ENCODE peak calls at places on chromosomes 1 and 21, in seven cellular contexts. L is thyroid gland; Z is upper lobe of left lung; I is OCI-LY7; Q is dorsolateral prefrontal cortex; U is CD8-positive, alpha-beta T cell; A is heart right ventricle. G is an unnamed sample.

GRCh38 chr1:241815957-241816356 is 32.0 kb upstream of the EXO1 start:
- DNase-seq in L (no peak), Q (no peak), Z (no peak), A (no peak), U (no peak), I (no peak), G (no peak)

GRCh38 chr21:43864313-43864805 is 664 bp upstream of the AGPAT3 start:
- DNase-seq in I (no peak), U (no peak), Q (no peak), Z (peak), L (peak), A (peak), G (peak)

GRCh38 chr1:42933610-42934009 is 25.1 kb downstream of the SLC2A1 start:
- DNase-seq in A (no peak), L (no peak), Z (no peak), Q (no peak), U (no peak), I (no peak), G (no peak)

GRCh38 chr1:211632808-211633522 is 42.5 kb downstream of the NEK2 start:
- DNase-seq in A (peak), L (peak), U (no peak), Z (no peak), Q (no peak), I (no peak), G (no peak)

GRCh38 chr1:39130297-39130696 is 74.2 kb upstream of the MACF1 start:
- DNase-seq in I (no peak), Q (no peak), Z (no peak), U (no peak), A (no peak), L (no peak), G (no peak)

GRCh38 chr1:26700711-26701110 is 4.9 kb downstream of the ARID1A start:
- DNase-seq in I (peak), A (no peak), Q (no peak), L (no peak), U (no peak), Z (no peak), G (no peak)

GRCh38 chr1:117612517-117613248 is 6.8 kb downstream of the TENT5C start:
- DNase-seq in A (no peak), U (no peak), Q (no peak), L (no peak), Z (no peak), I (no peak), G (peak)

GRCh38 chr1:9228589-9228988 is 6.0 kb upstream of the H6PD start:
- DNase-seq in U (no peak), L (no peak), I (no peak), A (no peak), Z (no peak), Q (no peak), G (no peak)

GRCh38 chr1:235883261-235883927 is 16.7 kb upstream of the LYST start:
- DNase-seq in A (peak), U (no peak), I (no peak), Q (peak), L (peak), Z (no peak), G (peak)
- H3K27ac ChIP-seq in A (peak), U (no peak), I (no peak), Q (peak), L (peak), Z (peak), G (peak)

DNA sequence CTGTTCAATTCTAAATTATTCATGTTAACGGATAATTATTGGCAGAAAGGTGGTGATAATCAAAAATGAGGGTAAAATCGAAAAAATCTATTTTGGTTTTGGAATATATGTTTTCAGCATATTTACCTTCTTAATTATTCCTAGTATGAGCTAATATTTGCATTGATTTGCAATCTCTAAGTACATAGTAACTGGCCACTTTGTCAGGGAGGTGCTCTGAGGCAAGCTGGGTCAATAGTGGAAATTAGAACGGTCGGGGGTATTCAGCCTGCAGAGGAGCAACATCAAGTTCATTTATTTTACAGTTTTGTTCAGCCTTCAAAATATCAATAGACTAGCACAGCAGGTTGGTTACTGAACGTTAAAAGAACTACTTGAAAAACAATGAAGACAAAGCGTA is 1.8 kb downstream of the OTUD7B start:
- DNase-seq in L (no peak), A (no peak), Q (no peak), I (no peak), U (no peak), Z (no peak), G (no peak)
- H3K4me3 ChIP-seq in L (no peak), A (peak), Q (peak), I (no peak), U (no peak), Z (peak), G (peak)

DNA sequence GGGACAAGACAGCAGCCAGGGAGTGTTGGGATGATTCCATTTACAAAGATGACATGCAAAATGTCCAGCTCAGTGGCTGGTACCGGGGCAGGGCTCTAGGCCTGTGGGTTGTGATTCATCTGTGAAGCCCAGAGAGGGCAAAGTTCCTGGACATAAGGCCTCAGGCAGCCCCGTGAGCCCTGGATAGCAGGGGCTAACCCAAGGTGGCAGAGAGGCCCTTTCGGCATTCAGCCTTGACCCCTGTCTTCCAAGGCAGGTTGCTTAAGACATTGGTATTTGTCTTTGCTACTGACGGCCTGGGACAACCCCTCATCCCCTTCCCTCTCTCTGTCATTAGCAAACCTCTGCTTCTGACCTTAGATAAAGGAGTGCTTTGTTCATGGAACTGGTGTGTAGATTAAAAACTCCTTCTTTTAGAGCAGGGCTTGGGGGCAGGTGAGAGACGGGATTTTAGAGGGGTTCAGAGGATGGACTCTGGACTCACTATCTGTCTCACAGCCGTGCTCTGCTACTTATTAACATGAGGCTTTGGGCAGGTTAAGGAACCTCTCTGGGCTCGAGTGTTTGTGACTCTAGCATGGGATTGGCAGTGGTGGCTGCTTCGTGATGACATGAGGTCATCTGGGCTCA is 36.3 kb downstream of the TMEM51 start:
- DNase-seq in U (no peak), Z (no peak), Q (no peak), L (no peak), A (no peak), I (no peak), G (peak)
- H3K27ac ChIP-seq in U (no peak), Z (no peak), Q (no peak), L (no peak), A (no peak), I (no peak), G (peak)

GRCh38 chr1:90045853-90046563 is 51.1 kb downstream of the ZNF326 start:
- DNase-seq in I (peak), Z (no peak), Q (no peak), U (no peak), A (no peak), L (no peak), G (no peak)

GRCh38 chr1:90046635-90047034 is 51.7 kb downstream of the ZNF326 start:
- DNase-seq in U (no peak), A (no peak), Q (no peak), L (no peak), I (no peak), Z (no peak), G (no peak)

GRCh38 chr1:90044346-90044745 is 49.4 kb downstream of the ZNF326 start:
- DNase-seq in L (no peak), I (no peak), U (no peak), A (no peak), Z (no peak), Q (no peak), G (no peak)

DNA sequence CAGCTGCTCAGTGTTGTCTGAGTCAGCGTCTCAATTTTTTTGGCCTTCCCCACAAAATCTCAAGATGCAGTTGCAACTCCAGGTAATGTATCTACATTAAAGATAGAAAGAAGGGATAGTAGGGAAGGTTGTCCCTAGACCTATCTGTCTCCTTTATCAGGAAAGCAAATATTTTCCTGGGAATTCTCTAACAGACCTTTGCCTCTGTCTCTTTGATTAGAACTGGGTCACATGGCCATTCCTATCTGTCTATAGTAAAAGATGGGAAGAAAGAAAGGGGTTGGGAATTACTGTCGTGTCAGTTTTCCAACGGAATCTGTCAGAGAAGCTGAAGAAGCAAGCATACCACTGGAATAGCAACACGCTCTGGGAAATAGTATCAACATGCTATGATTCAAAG is 48.7 kb downstream of the ZNF326 start:
- DNase-seq in U (no peak), L (no peak), A (no peak), Z (no peak), Q (no peak), I (no peak), G (no peak)
- H3K4me3 ChIP-seq in U (no peak), L (no peak), A (no peak), Z (no peak), Q (no peak), I (no peak), G (no peak)

GRCh38 chr1:183872406-183872805 is 67.5 kb downstream of the RGL1 start:
- DNase-seq in U (no peak), Q (no peak), L (no peak), A (no peak), I (no peak), Z (no peak), G (no peak)
- H3K27ac ChIP-seq in U (no peak), Q (peak), L (peak), A (peak), I (no peak), Z (peak), G (peak)

G was measured in colonic mucosa.